ENCODE peak calls at places on chromosomes 16 and 17, in four cellular contexts. Y, L, O and S are unnamed samples. For H3K4me1, the result is how much of the 10 kb centered on the place peaks cover.

GRCh38 chr16:64983983-64984382 is 137.9 kb downstream of the CDH11 start:
- DNase-seq in O (peak), L (peak), Y (peak), S (peak)

GRCh38 chr17:20159406-20160075 is 150.4 kb downstream of the SPECC1 start:
- DNase-seq in O (no peak), Y (no peak), L (no peak), S (peak)

GRCh38 chr17:81108220-81108619 is 57.1 kb upstream of the PVALEF start:
- DNase-seq in O (no peak), L (no peak), Y (no peak), S (no peak)

GRCh38 chr17:42171831-42172230 is 9.1 kb downstream of the KCNH4 start:
- DNase-seq in O (no peak), Y (no peak), L (peak), S (no peak)

GRCh38 chr17:31579265-31579664 is 187.8 kb downstream of the RAB11FIP4 start:
- DNase-seq in L (no peak), O (peak), Y (no peak), S (peak)

GRCh38 chr17:78884148-78884870 is 18.7 kb downstream of the CEP295NL start:
- DNase-seq in Y (no peak), L (peak), O (no peak), S (no peak)

GRCh38 chr17:79600613-79601221 is 10.1 kb downstream of the RBFOX3 start:
- DNase-seq in Y (no peak), L (peak), O (no peak), S (no peak)

GRCh38 chr17:55463600-55463999 is 42.0 kb upstream of the MMD start:
- DNase-seq in Y (no peak), L (no peak), O (no peak), S (no peak)

GRCh38 chr16:75550211-75550662 is 5.8 kb downstream of the TMEM231 start:
- DNase-seq in L (peak), O (peak), Y (peak), S (peak)

GRCh38 chr17:9226794-9227135 is 205.5 kb downstream of the NTN1 start:
- DNase-seq in L (no peak), O (no peak), Y (no peak), S (no peak)

GRCh38 chr17:40540448-40540847 is 24.8 kb downstream of the CCR7 start:
- DNase-seq in O (no peak), Y (no peak), L (no peak), S (no peak)

GRCh38 chr17:74437702-74438101 is 5.8 kb downstream of the GPRC5C start:
- DNase-seq in L (no peak), O (no peak), Y (no peak), S (no peak)

GRCh38 chr17:61510237-61510636 is 58.0 kb downstream of the TBX4 start:
- DNase-seq in L (no peak), O (no peak), Y (no peak), S (no peak)

GRCh38 chr17:58684003-58684402 is 7.8 kb downstream of the TEX14 start:
- DNase-seq in O (no peak), L (no peak), Y (no peak), S (no peak)

GRCh38 chr16:5069048-5069447 is 2.6 kb upstream of the ALG1 start:
- DNase-seq in O (no peak), L (no peak), Y (no peak), S (no peak)

GRCh38 chr17:81285894-81286293 is 9.2 kb downstream of the SLC38A10 start:
- DNase-seq in Y (no peak), O (no peak), L (no peak), S (no peak)

GRCh38 chr16:27199747-27200146 is 3.6 kb upstream of the KDM8 start:
- DNase-seq in L (no peak), Y (no peak), O (no peak), S (peak)

GRCh38 chr16:81094771-81095251 is 1.4 kb downstream of the GCSH start:
- DNase-seq in L (no peak), O (no peak), Y (no peak), S (peak)

GRCh38 chr17:35708951-35709350 is 22.5 kb upstream of the RASL10B start:
- DNase-seq in Y (no peak), O (no peak), L (no peak), S (no peak)

GRCh38 chr17:63082952-63083351 is 116.9 kb downstream of the TANC2 start:
- DNase-seq in Y (no peak), O (no peak), L (no peak), S (peak)

GRCh38 chr17:75624714-75625345 is 8.4 kb upstream of the SMIM5 start:
- DNase-seq in L (no peak), O (no peak), Y (no peak), S (no peak)

GRCh38 chr17:79829457-79829856 is 9.8 kb downstream of the CBX4 start:
- DNase-seq in Y (no peak), O (no peak), L (no peak), S (no peak)

GRCh38 chr16:67170168-67170947 is at the start of gene NOL3:
- DNase-seq in O (peak), Y (no peak), L (peak), S (peak)
- TF ChIP-seq CTCF in O (no peak), Y (no peak), L (no peak), S (no peak)

GRCh38 chr17:4974064-4974670 is 6.5 kb upstream of the SPAG7 start:
- DNase-seq in O (no peak), L (no peak), Y (no peak), S (no peak)

GRCh38 chr17:4971826-4972225 is 4.2 kb upstream of the SPAG7 start:
- DNase-seq in Y (no peak), L (no peak), O (no peak), S (no peak)

GRCh38 chr17:4973431-4973830 is 5.8 kb upstream of the SPAG7 start:
- DNase-seq in O (no peak), Y (no peak), L (no peak), S (no peak)

GRCh38 chr17:4972752-4973151 is 5.1 kb upstream of the SPAG7 start:
- DNase-seq in Y (no peak), O (no peak), L (no peak), S (no peak)

DNA sequence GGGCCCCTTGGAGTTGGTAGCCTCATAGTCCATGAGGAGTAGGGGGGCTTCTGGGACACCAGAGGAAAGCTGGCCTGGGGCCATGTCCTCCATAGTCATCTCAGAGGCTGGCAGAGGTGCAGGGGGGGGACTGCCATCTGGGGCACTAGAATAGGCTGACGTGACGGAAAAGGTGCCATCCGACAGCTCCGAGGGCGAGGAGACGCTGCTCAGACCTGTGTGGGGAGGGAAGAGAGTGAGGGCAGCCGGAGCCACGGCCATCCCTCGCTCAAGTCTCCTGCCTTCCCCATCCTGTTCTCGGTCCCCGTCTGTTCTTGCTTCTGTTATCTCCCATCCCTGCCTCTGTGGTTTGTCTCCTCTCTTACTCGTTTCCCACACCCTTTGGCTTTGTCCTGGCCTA is 4.7 kb upstream of the SPAG7 start:
- DNase-seq in L (no peak), Y (no peak), O (no peak), S (no peak)
- H3K9ac ChIP-seq in L (no peak), Y (no peak), O (no peak), S (no peak)

GRCh38 chr16:9081843-9082242 is 9.6 kb upstream of the HAPSTR1 start:
- DNase-seq in Y (no peak), L (no peak), O (no peak), S (no peak)

GRCh38 chr16:9081183-9081582 is 10.3 kb upstream of the HAPSTR1 start:
- DNase-seq in Y (no peak), L (no peak), O (no peak), S (no peak)

GRCh38 chr16:9077001-9077809 is 14.2 kb upstream of the HAPSTR1 start:
- DNase-seq in L (no peak), Y (no peak), O (no peak), S (peak)

GRCh38 chr16:9079430-9079812 is 12.0 kb upstream of the HAPSTR1 start:
- DNase-seq in O (no peak), Y (no peak), L (no peak), S (no peak)

GRCh38 chr16:9082422-9082821 is 9.0 kb upstream of the HAPSTR1 start:
- DNase-seq in L (no peak), O (no peak), Y (no peak), S (no peak)
- H3K4me1 ChIP-seq in L (under half), O (under half), Y (under half), S (under half)

GRCh38 chr16:23432176-23433128 is 20.5 kb downstream of the COG7 start:
- DNase-seq in Y (no peak), L (no peak), O (no peak), S (peak)
- TF ChIP-seq CTCF in Y (no peak), L (no peak), O (peak), S (no peak)

GRCh38 chr16:30430428-30430970 is 669 bp upstream of the DCTPP1 start:
- DNase-seq in O (no peak), L (no peak), Y (no peak), S (no peak)

GRCh38 chr16:30429678-30430427 is at the start of gene DCTPP1:
- DNase-seq in L (peak), O (peak), Y (peak), S (peak)

GRCh38 chr16:30429418-30429677 is 482 bp downstream of the DCTPP1 start:
- DNase-seq in O (no peak), Y (no peak), L (no peak), S (no peak)

GRCh38 chr16:30428055-30428454 is 1.8 kb downstream of the DCTPP1 start:
- DNase-seq in O (no peak), L (no peak), Y (no peak), S (no peak)
- H3K9ac ChIP-seq in O (no peak), L (no peak), Y (no peak), S (no peak)

GRCh38 chr17:56893503-56893902 is 20.3 kb downstream of the TRIM25 start:
- DNase-seq in L (no peak), O (no peak), Y (no peak), S (no peak)

GRCh38 chr17:56890906-56891674 is 22.8 kb downstream of the TRIM25 start:
- DNase-seq in Y (no peak), L (no peak), O (no peak), S (no peak)

GRCh38 chr17:56891751-56892150 is 22.1 kb downstream of the TRIM25 start:
- DNase-seq in O (peak), L (peak), Y (no peak), S (no peak)

GRCh38 chr17:56890390-56890789 is 23.5 kb downstream of the TRIM25 start:
- DNase-seq in O (no peak), L (no peak), Y (no peak), S (no peak)

GRCh38 chr17:56892333-56892732 is 21.5 kb downstream of the TRIM25 start:
- DNase-seq in L (no peak), Y (no peak), O (no peak), S (no peak)
- H3K4me1 ChIP-seq in L (under half), Y (under half), O (under half), S (under half)

DNA sequence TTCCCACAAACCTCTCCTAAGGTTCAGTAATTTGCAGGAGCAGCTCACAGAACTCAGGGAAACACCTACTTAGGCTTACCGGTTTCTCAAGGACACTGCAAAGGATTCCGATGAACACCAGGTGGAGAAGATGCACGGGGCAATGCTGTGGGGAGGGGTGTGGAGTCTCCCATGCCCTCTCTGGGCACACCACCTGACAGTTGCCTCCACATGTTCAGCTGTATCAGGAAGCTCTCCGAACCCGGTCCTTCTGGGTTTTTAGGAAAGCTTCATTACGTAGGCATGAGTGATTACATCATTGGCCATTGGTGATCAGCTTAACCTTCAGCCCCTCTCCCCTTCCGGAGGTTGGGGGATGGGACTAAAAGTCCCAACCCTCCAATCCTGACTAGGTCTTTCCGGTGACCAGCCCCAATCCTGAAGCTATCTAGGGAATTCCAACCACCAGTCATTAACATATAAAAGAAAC is 21.6 kb downstream of the C17orf58 start:
- DNase-seq in L (peak), O (peak), Y (peak), S (no peak)
- TF ChIP-seq CTCF in L (no peak), O (no peak), Y (no peak), S (no peak)

GRCh38 chr17:46962374-46962790 is 16.7 kb downstream of the RPRML start:
- DNase-seq in Y (no peak), L (no peak), O (peak), S (peak)

GRCh38 chr17:46963571-46963970 is 15.5 kb downstream of the RPRML start:
- DNase-seq in Y (no peak), L (no peak), O (no peak), S (no peak)

GRCh38 chr17:46968224-46968834 is 10.7 kb downstream of the RPRML start:
- DNase-seq in O (no peak), Y (no peak), L (no peak), S (no peak)

GRCh38 chr17:46968896-46969295 is 10.2 kb downstream of the RPRML start:
- DNase-seq in O (no peak), L (no peak), Y (no peak), S (no peak)

GRCh38 chr17:46964315-46965265 is 14.5 kb downstream of the RPRML start:
- DNase-seq in L (peak), Y (no peak), O (no peak), S (peak)
- H3K9ac ChIP-seq in L (no peak), Y (no peak), O (no peak), S (no peak)

GRCh38 chr17:21162394-21162775 is 35.6 kb downstream of the DHRS7B start:
- DNase-seq in L (no peak), O (no peak), Y (no peak), S (no peak)

GRCh38 chr17:21164226-21165019 is 37.7 kb downstream of the DHRS7B start:
- DNase-seq in Y (no peak), L (no peak), O (no peak), S (no peak)

GRCh38 chr17:21163101-21163500 is 36.3 kb downstream of the DHRS7B start:
- DNase-seq in Y (no peak), L (no peak), O (no peak), S (no peak)

GRCh38 chr17:21160401-21160800 is 33.6 kb downstream of the DHRS7B start:
- DNase-seq in O (no peak), Y (no peak), L (no peak), S (no peak)

GRCh38 chr17:21161498-21162393 is 35.0 kb downstream of the DHRS7B start:
- DNase-seq in L (no peak), O (peak), Y (no peak), S (peak)
- H3K4me1 ChIP-seq in L (under half), O (under half), Y (under half), S (under half)